ENCODE peak calls at places on chromosomes 7 and 10, in four cellular contexts. One of them, this sample, is unnamed.

GRCh38 chr7:11458736-11459483 is 373.1 kb downstream of the THSD7A start:
- DNase-seq in aorta: no peak
- DNase-seq in PC-3: peak; percentile 67
- DNase-seq in IMR-90: peak; percentile 78
- DNase-seq in this sample: peak; percentile 67

GRCh38 chr10:90805211-90805610 is 52.6 kb downstream of the HTR7 start:
- DNase-seq in aorta: no peak
- DNase-seq in PC-3: no peak
- DNase-seq in IMR-90: no peak
- DNase-seq in this sample: no peak

GRCh38 chr7:134995239-134996096 is 9.2 kb downstream of the AGBL3 start:
- DNase-seq in PC-3: no peak
- DNase-seq in aorta: no peak
- DNase-seq in IMR-90: no peak
- DNase-seq in this sample: no peak

GRCh38 chr7:142357953-142358520 is 100.2 kb upstream of the PRSS58 start:
- DNase-seq in IMR-90: peak; percentile 83
- DNase-seq in PC-3: peak; percentile 78
- DNase-seq in aorta: no peak
- DNase-seq in this sample: no peak

GRCh38 chr7:27128776-27129728 is 1.5 kb downstream of the HOXA4 start:
- DNase-seq in aorta: peak; percentile 49
- DNase-seq in PC-3: no peak
- DNase-seq in IMR-90: no peak
- DNase-seq in this sample: no peak

GRCh38 chr10:42929993-42930392 is 146.9 kb upstream of the RET start:
- DNase-seq in IMR-90: no peak
- DNase-seq in aorta: no peak
- DNase-seq in PC-3: no peak
- DNase-seq in this sample: no peak

GRCh38 chr7:90224204-90224603 is 12.7 kb downstream of the STEAP2 start:
- DNase-seq in IMR-90: no peak
- DNase-seq in aorta: no peak
- DNase-seq in PC-3: no peak
- DNase-seq in this sample: no peak

GRCh38 chr10:49415109-49415508 is 19.2 kb upstream of the DRGX start:
- DNase-seq in PC-3: no peak
- DNase-seq in aorta: no peak
- DNase-seq in IMR-90: no peak
- DNase-seq in this sample: no peak

GRCh38 chr7:151240536-151240935 is 8.0 kb downstream of the SMARCD3 start:
- DNase-seq in IMR-90: no peak
- DNase-seq in PC-3: no peak
- DNase-seq in aorta: no peak
- DNase-seq in this sample: no peak

GRCh38 chr7:149846021-149846420 is 7.8 kb downstream of the ZNF862 start:
- DNase-seq in PC-3: no peak
- DNase-seq in aorta: no peak
- DNase-seq in IMR-90: no peak
- DNase-seq in this sample: no peak

GRCh38 chr10:37965006-37965405 is 11.4 kb downstream of the ZNF25 start:
- DNase-seq in PC-3: no peak
- DNase-seq in IMR-90: no peak
- DNase-seq in aorta: no peak
- DNase-seq in this sample: no peak

GRCh38 chr10:9302142-9302746 is 1247.8 kb downstream of the GATA3 start:
- DNase-seq in aorta: no peak
- DNase-seq in PC-3: peak; percentile 63
- DNase-seq in IMR-90: peak; percentile 53
- DNase-seq in this sample: peak; percentile 31

GRCh38 chr10:54259104-54259503 is 541.9 kb downstream of the PCDH15 start:
- DNase-seq in PC-3: no peak
- DNase-seq in IMR-90: no peak
- DNase-seq in aorta: no peak
- DNase-seq in this sample: no peak

DNA sequence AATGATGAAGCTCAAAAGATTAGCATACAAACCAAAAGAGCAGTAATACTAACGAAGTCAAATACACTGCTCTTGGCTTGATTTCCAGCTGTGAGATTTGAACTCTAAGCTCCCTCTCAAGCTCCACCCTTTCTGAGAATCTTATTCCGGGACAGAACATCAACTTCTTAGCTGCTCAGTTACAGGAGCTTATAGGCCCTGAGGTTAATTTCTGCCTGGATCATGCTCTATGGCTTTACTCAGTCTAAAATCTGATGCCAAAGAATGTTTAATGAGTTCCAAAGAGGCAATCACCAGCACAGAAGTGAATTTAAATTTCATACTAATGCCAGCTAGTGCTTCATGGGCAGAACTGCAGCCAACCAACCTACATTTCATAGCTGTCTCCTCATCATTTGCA is 707.2 kb downstream of the MAGI2 start:
- DNase-seq in aorta: no peak
- DNase-seq in IMR-90: no peak
- DNase-seq in PC-3: no peak
- DNase-seq in this sample: no peak
- H3K27ac ChIP-seq in aorta: no peak overlapping the region
- H3K27ac ChIP-seq in IMR-90: no peak overlapping the region
- H3K27ac ChIP-seq in PC-3: no peak overlapping the region
- H3K27ac ChIP-seq in this sample: no peak overlapping the region

DNA sequence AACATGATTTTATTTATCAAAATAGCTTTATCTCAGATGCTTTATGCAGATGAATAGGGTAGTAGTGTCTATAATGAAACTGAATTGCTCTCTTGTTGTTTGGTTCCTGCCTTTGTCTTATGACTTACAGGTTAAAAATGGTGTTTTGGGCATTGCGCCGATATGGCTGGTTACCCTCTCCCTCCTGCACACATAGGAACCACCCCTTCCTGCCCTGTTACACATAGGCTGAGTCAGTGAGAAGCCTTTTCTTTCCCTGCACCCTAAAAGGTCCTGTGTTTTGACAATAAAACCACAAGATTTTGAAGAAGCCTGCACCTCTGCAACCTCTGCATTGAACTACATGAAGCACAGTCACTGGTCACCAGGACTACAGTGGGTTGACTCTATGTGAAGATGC is 655.8 kb upstream of the ANKRD30A start:
- DNase-seq in PC-3: peak; percentile 96
- DNase-seq in aorta: no peak
- DNase-seq in IMR-90: peak; percentile 83
- DNase-seq in this sample: no peak
- H3K27ac ChIP-seq in PC-3: peak overlapping the region; percentile 58
- H3K27ac ChIP-seq in aorta: no peak overlapping the region
- H3K27ac ChIP-seq in IMR-90: no peak overlapping the region
- H3K27ac ChIP-seq in this sample: peak overlapping the region; percentile 71

DNA sequence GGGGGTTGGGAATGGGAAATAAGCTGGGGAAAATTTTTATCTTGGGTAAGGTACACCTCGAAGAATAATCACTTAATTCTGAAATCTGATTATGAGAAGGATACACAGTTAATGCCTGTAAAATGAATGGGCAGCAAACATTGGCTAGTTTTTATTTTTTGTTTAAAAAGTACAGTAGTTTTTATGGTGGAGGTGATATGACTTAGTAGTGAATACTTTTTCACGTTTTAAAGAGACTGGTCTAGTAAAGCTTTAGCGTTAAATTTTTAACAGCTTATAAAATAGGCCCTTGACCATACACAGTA is 1.8 kb downstream of the PTPN12 start:
- DNase-seq in aorta: no peak
- DNase-seq in IMR-90: no peak
- DNase-seq in PC-3: no peak
- DNase-seq in this sample: no peak
- H3K27ac ChIP-seq in aorta: no peak overlapping the region
- H3K27ac ChIP-seq in IMR-90: peak overlapping the region; percentile 99
- H3K27ac ChIP-seq in PC-3: peak overlapping the region; percentile 93
- H3K27ac ChIP-seq in this sample: peak overlapping the region; percentile 99

DNA sequence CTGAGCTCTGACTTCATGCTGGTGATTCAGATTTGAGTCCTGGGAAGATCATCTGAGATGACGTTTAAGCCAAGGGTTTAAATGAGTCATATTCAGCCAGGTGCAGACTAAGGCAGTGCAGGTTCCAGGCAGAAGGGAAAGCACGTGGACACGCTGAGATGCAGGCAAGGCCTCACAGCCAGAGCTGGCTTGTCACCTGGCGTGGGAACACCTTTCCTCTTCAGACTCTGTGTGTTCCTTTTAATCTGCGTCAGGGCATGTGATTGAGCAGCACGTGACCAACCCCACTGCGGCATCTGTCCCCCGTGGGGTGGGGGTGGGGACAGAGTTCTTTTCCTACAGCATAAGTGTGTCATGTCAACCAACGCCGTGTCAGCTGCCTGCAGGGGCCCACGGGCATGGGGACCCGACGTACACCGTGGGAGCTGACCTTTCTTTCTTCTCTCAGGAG is 10.7 kb upstream of the IDI2 start:
- DNase-seq in IMR-90: peak; percentile 87
- DNase-seq in aorta: no peak
- DNase-seq in PC-3: peak; percentile 74
- DNase-seq in this sample: peak; percentile 87
- H3K27ac ChIP-seq in IMR-90: no peak overlapping the region
- H3K27ac ChIP-seq in aorta: no peak overlapping the region
- H3K27ac ChIP-seq in PC-3: peak overlapping the region; percentile 67
- H3K27ac ChIP-seq in this sample: peak overlapping the region; percentile 58

GRCh38 chr7:82593780-82594179 is 150.2 kb upstream of the CACNA2D1 start:
- DNase-seq in IMR-90: peak; percentile 21
- DNase-seq in PC-3: peak; percentile 64
- DNase-seq in aorta: no peak
- DNase-seq in this sample: peak; percentile 73
- H3K27ac ChIP-seq in IMR-90: no peak overlapping the region
- H3K27ac ChIP-seq in PC-3: peak overlapping the region; percentile 23
- H3K27ac ChIP-seq in aorta: no peak overlapping the region
- H3K27ac ChIP-seq in this sample: no peak overlapping the region

GRCh38 chr7:5636914-5637313 is 144.5 kb downstream of the RNF216 start:
- DNase-seq in aorta: peak; percentile 90
- DNase-seq in IMR-90: peak; percentile 90
- DNase-seq in PC-3: peak; percentile 63
- DNase-seq in this sample: no peak
- H3K27ac ChIP-seq in aorta: no peak overlapping the region
- H3K27ac ChIP-seq in IMR-90: peak overlapping the region; percentile 79
- H3K27ac ChIP-seq in PC-3: peak overlapping the region; percentile 40
- H3K27ac ChIP-seq in this sample: no peak overlapping the region